ENCODE peak calls at places on chromosomes 13 and 19, in nine cellular contexts. One of them, this sample, is unnamed.

GRCh38 chr13:107208889-107209288 is 641.0 kb upstream of the ARGLU1 start:
- DNase-seq in heart left ventricle: no peak
- DNase-seq in neural progenitor cell: no peak
- DNase-seq in cardiac muscle cell: no peak
- DNase-seq in endodermal cell: no peak
- DNase-seq in breast epithelium: no peak
- DNase-seq in RWPE2: no peak
- DNase-seq in HCT116: no peak
- DNase-seq in uterus: no peak
- DNase-seq in this sample: no peak

GRCh38 chr13:73732350-73732749 is 401.9 kb downstream of the KLF12 start:
- DNase-seq in heart left ventricle: no peak
- DNase-seq in breast epithelium: no peak
- DNase-seq in cardiac muscle cell: no peak
- DNase-seq in HCT116: no peak
- DNase-seq in RWPE2: no peak
- DNase-seq in endodermal cell: no peak
- DNase-seq in uterus: no peak
- DNase-seq in neural progenitor cell: no peak
- DNase-seq in this sample: no peak

GRCh38 chr19:17294051-17294891 is 9.0 kb downstream of the ABHD8 start:
- DNase-seq in RWPE2: no peak
- DNase-seq in cardiac muscle cell: peak; percentile 22
- DNase-seq in heart left ventricle: no peak
- DNase-seq in neural progenitor cell: peak; percentile 48
- DNase-seq in breast epithelium: no peak
- DNase-seq in endodermal cell: peak; percentile 96
- DNase-seq in HCT116: no peak
- DNase-seq in uterus: no peak
- DNase-seq in this sample: peak; percentile 50

GRCh38 chr13:25827986-25828385 is 223.8 kb downstream of the SHISA2 start:
- DNase-seq in heart left ventricle: no peak
- DNase-seq in HCT116: no peak
- DNase-seq in RWPE2: no peak
- DNase-seq in neural progenitor cell: no peak
- DNase-seq in breast epithelium: no peak
- DNase-seq in cardiac muscle cell: no peak
- DNase-seq in endodermal cell: no peak
- DNase-seq in uterus: no peak
- DNase-seq in this sample: no peak

GRCh38 chr19:1026189-1027019 is at the start of gene CNN2:
- DNase-seq in HCT116: no peak
- DNase-seq in endodermal cell: peak; percentile 95
- DNase-seq in breast epithelium: peak; percentile 85
- DNase-seq in uterus: peak; percentile 85
- DNase-seq in RWPE2: no peak
- DNase-seq in neural progenitor cell: peak; percentile 94
- DNase-seq in heart left ventricle: peak; percentile 90
- DNase-seq in cardiac muscle cell: peak; percentile 95
- DNase-seq in this sample: peak; percentile 47

GRCh38 chr13:48542581-48543341 is 9.9 kb upstream of the RCBTB2 start:
- DNase-seq in heart left ventricle: peak; percentile 66
- DNase-seq in RWPE2: no peak
- DNase-seq in endodermal cell: peak; percentile 73
- DNase-seq in HCT116: no peak
- DNase-seq in uterus: peak; percentile 47
- DNase-seq in breast epithelium: peak; percentile 24
- DNase-seq in neural progenitor cell: peak; percentile 59
- DNase-seq in cardiac muscle cell: peak; percentile 74
- DNase-seq in this sample: no peak

GRCh38 chr19:48510421-48511268 is 990 bp downstream of the LMTK3 start:
- DNase-seq in HCT116: no peak
- DNase-seq in RWPE2: no peak
- DNase-seq in uterus: peak; percentile 65
- DNase-seq in breast epithelium: peak; percentile 60
- DNase-seq in cardiac muscle cell: peak; percentile 69
- DNase-seq in heart left ventricle: peak; percentile 68
- DNase-seq in neural progenitor cell: peak; percentile 87
- DNase-seq in endodermal cell: peak; percentile 91
- DNase-seq in this sample: peak; percentile 71

GRCh38 chr19:15964231-15964630 is 15.4 kb downstream of the OR10H4 start:
- DNase-seq in HCT116: no peak
- DNase-seq in endodermal cell: no peak
- DNase-seq in breast epithelium: no peak
- DNase-seq in heart left ventricle: no peak
- DNase-seq in uterus: no peak
- DNase-seq in neural progenitor cell: no peak
- DNase-seq in RWPE2: no peak
- DNase-seq in cardiac muscle cell: no peak
- DNase-seq in this sample: no peak

GRCh38 chr13:45456196-45456972 is 8.4 kb upstream of the COG3 start:
- DNase-seq in uterus: no peak
- DNase-seq in heart left ventricle: no peak
- DNase-seq in HCT116: no peak
- DNase-seq in endodermal cell: no peak
- DNase-seq in cardiac muscle cell: no peak
- DNase-seq in RWPE2: no peak
- DNase-seq in breast epithelium: no peak
- DNase-seq in neural progenitor cell: no peak
- DNase-seq in this sample: no peak

GRCh38 chr13:59643239-59643865 is 520.4 kb downstream of the DIAPH3 start:
- DNase-seq in HCT116: no peak
- DNase-seq in breast epithelium: no peak
- DNase-seq in RWPE2: no peak
- DNase-seq in heart left ventricle: no peak
- DNase-seq in uterus: no peak
- DNase-seq in endodermal cell: no peak
- DNase-seq in cardiac muscle cell: no peak
- DNase-seq in neural progenitor cell: no peak
- DNase-seq in this sample: no peak

GRCh38 chr19:54192972-54193371 is 1.9 kb downstream of the TSEN34 start:
- DNase-seq in RWPE2: no peak
- DNase-seq in endodermal cell: no peak
- DNase-seq in breast epithelium: no peak
- DNase-seq in cardiac muscle cell: no peak
- DNase-seq in neural progenitor cell: no peak
- DNase-seq in uterus: no peak
- DNase-seq in heart left ventricle: no peak
- DNase-seq in HCT116: no peak
- DNase-seq in this sample: no peak

GRCh38 chr13:111598751-111599150 is 278.3 kb downstream of the TEX29 start:
- DNase-seq in RWPE2: no peak
- DNase-seq in uterus: no peak
- DNase-seq in neural progenitor cell: no peak
- DNase-seq in heart left ventricle: no peak
- DNase-seq in HCT116: no peak
- DNase-seq in breast epithelium: no peak
- DNase-seq in cardiac muscle cell: no peak
- DNase-seq in endodermal cell: peak; percentile 19
- DNase-seq in this sample: no peak

GRCh38 chr13:99970761-99971575 is 599 bp downstream of the ZIC5 start:
- DNase-seq in RWPE2: peak; percentile 39
- DNase-seq in breast epithelium: no peak
- DNase-seq in neural progenitor cell: peak; percentile 87
- DNase-seq in uterus: no peak
- DNase-seq in endodermal cell: peak; percentile 90
- DNase-seq in heart left ventricle: no peak
- DNase-seq in cardiac muscle cell: peak; percentile 33
- DNase-seq in HCT116: no peak
- DNase-seq in this sample: no peak

GRCh38 chr19:55642153-55643002 is 1.1 kb upstream of the ZNF581 start:
- DNase-seq in breast epithelium: no peak
- DNase-seq in HCT116: no peak
- DNase-seq in uterus: no peak
- DNase-seq in RWPE2: no peak
- DNase-seq in endodermal cell: peak; percentile 69
- DNase-seq in cardiac muscle cell: peak; percentile 50
- DNase-seq in heart left ventricle: no peak
- DNase-seq in neural progenitor cell: peak; percentile 57
- DNase-seq in this sample: no peak

GRCh38 chr13:100828226-100828625 is 153.6 kb upstream of the TMTC4 start:
- DNase-seq in HCT116: no peak
- DNase-seq in heart left ventricle: no peak
- DNase-seq in cardiac muscle cell: peak; percentile 5
- DNase-seq in endodermal cell: peak; percentile 72
- DNase-seq in neural progenitor cell: peak; percentile 70
- DNase-seq in RWPE2: no peak
- DNase-seq in breast epithelium: no peak
- DNase-seq in uterus: no peak
- DNase-seq in this sample: no peak

GRCh38 chr13:20383058-20383457 is 142.6 kb downstream of the CRYL1 start:
- DNase-seq in RWPE2: no peak
- DNase-seq in HCT116: no peak
- DNase-seq in heart left ventricle: no peak
- DNase-seq in cardiac muscle cell: no peak
- DNase-seq in neural progenitor cell: no peak
- DNase-seq in endodermal cell: no peak
- DNase-seq in breast epithelium: no peak
- DNase-seq in uterus: no peak
- DNase-seq in this sample: no peak

GRCh38 chr13:31982540-31982939 is 49.0 kb upstream of the FRY start:
- DNase-seq in breast epithelium: peak; percentile 87
- DNase-seq in heart left ventricle: peak; percentile 77
- DNase-seq in uterus: no peak
- DNase-seq in neural progenitor cell: no peak
- DNase-seq in cardiac muscle cell: no peak
- DNase-seq in endodermal cell: no peak
- DNase-seq in HCT116: peak; percentile 63
- DNase-seq in RWPE2: peak; percentile 77
- DNase-seq in this sample: no peak

DNA sequence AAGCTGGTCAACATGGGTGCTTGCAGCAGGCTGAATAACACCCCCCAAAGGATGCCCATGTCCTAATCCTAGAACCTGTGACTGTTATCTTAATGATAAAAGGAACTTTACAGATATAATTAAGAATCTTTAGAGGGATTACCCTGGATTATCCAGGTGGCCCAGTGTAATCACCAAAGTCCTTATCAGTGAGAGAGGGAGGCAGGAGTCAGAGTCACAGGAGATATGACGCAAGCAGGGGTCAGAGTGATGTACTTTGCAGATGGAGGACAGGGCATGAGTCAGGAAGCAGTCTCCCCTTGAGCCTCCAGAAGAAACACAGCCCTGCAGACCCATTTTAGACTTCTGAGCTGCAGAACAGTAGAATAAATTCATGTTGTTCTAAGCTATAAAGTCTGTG is 9.8 kb downstream of the ZNF606 start:
- DNase-seq in uterus: no peak
- DNase-seq in HCT116: no peak
- DNase-seq in heart left ventricle: no peak
- DNase-seq in cardiac muscle cell: no peak
- DNase-seq in endodermal cell: no peak
- DNase-seq in RWPE2: no peak
- DNase-seq in breast epithelium: no peak
- DNase-seq in neural progenitor cell: no peak
- DNase-seq in this sample: no peak
- H3K9me3 ChIP-seq in uterus: peaks cover 26% of the 10 kb centered on the region
- H3K9me3 ChIP-seq in HCT116: no peaks in the 10 kb centered on the region
- H3K9me3 ChIP-seq in heart left ventricle: peaks cover 70% of the 10 kb centered on the region
- H3K9me3 ChIP-seq in cardiac muscle cell: no peaks in the 10 kb centered on the region
- H3K9me3 ChIP-seq in endodermal cell: peaks cover 98% of the 10 kb centered on the region
- H3K9me3 ChIP-seq in RWPE2: peaks cover 18% of the 10 kb centered on the region
- H3K9me3 ChIP-seq in breast epithelium: peaks cover 94% of the 10 kb centered on the region
- H3K9me3 ChIP-seq in neural progenitor cell: peaks cover 5% of the 10 kb centered on the region
- H3K9me3 ChIP-seq in this sample: peaks cover 68% of the 10 kb centered on the region

DNA sequence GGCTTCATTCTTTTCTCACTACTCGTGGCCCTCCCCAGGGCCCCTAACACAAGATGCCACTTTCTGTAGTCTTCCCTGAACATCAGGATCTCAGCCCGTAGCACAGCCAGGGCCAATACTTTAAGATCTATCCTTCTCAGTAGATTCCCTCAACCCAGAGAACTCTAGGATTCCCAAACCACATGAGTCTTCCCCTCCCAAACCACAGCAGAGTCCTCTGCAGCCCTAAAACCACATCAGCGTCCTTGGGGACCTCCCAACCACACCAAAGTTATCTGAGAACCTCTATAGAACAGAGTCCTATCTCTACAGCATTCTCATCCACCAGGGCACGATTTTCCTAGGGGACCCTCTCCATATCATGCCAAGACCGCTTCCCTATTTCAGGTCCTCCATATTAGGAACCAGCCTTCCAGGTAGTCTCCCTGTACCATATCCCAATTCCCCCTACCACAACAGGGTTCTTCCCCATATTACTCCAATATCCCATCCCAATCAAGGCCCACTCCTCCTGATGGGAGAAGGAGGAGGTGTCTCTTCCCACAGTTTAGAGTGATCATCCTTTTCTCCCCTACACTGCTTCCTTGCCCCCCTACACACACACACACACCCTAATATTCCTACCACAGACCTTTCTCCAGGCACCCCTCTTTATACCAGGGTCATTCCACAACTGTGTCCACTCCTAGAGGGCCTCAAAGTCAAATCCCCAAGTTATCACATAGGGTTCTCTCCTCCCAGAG is 1.4 kb downstream of the DYRK1B start:
- DNase-seq in endodermal cell: no peak
- DNase-seq in breast epithelium: no peak
- DNase-seq in HCT116: no peak
- DNase-seq in heart left ventricle: no peak
- DNase-seq in neural progenitor cell: no peak
- DNase-seq in cardiac muscle cell: no peak
- DNase-seq in RWPE2: peak; percentile 7
- DNase-seq in uterus: no peak
- DNase-seq in this sample: no peak
- H3K27ac ChIP-seq in endodermal cell: peak overlapping the region; percentile 100
- H3K27ac ChIP-seq in breast epithelium: peak overlapping the region; percentile 95
- H3K27ac ChIP-seq in HCT116: no peak overlapping the region
- H3K27ac ChIP-seq in heart left ventricle: peak overlapping the region; percentile 97
- H3K27ac ChIP-seq in neural progenitor cell: no peak overlapping the region
- H3K27ac ChIP-seq in cardiac muscle cell: peak overlapping the region; percentile 84
- H3K27ac ChIP-seq in RWPE2: peak overlapping the region; percentile 52
- H3K27ac ChIP-seq in uterus: peak overlapping the region; percentile 89
- H3K27ac ChIP-seq in this sample: peak overlapping the region; percentile 96

GRCh38 chr19:50667759-50668231 is 18.6 kb downstream of the C19orf81 start:
- DNase-seq in RWPE2: no peak
- DNase-seq in neural progenitor cell: no peak
- DNase-seq in uterus: no peak
- DNase-seq in breast epithelium: no peak
- DNase-seq in cardiac muscle cell: no peak
- DNase-seq in endodermal cell: peak; percentile 63
- DNase-seq in heart left ventricle: no peak
- DNase-seq in HCT116: no peak
- DNase-seq in this sample: no peak
- H3K27me3 ChIP-seq in RWPE2: peaks cover 68% of the 10 kb centered on the region
- H3K27me3 ChIP-seq in neural progenitor cell: peaks cover 66% of the 10 kb centered on the region
- H3K27me3 ChIP-seq in uterus: peaks cover 10% of the 10 kb centered on the region
- H3K27me3 ChIP-seq in breast epithelium: peaks cover 52% of the 10 kb centered on the region
- H3K27me3 ChIP-seq in cardiac muscle cell: peaks cover 66% of the 10 kb centered on the region
- H3K27me3 ChIP-seq in endodermal cell: peaks cover 31% of the 10 kb centered on the region
- H3K27me3 ChIP-seq in heart left ventricle: peaks cover 41% of the 10 kb centered on the region
- H3K27me3 ChIP-seq in HCT116: no peaks in the 10 kb centered on the region
- H3K27me3 ChIP-seq in this sample: peaks cover 74% of the 10 kb centered on the region

DNA sequence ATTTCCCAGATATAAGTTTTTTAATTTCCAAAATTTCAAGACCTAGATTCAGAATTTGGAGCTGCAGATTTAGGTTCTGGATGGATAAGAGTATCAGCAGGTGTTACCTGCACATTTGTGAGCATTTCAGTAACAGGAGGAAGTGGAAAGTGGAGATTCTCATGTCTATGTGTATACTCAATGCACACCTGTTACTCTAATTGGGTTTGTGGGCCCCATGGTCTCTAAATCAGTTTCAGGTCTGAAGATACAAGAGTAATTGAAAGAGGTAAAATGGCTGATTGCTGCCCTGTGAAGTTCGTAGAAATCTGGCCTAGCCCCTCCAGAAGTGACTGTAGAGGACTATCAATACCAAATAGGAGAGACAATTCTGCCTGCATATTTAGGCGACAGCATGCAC is 13.9 kb downstream of the ZNF675 start:
- DNase-seq in uterus: no peak
- DNase-seq in endodermal cell: no peak
- DNase-seq in RWPE2: no peak
- DNase-seq in neural progenitor cell: no peak
- DNase-seq in breast epithelium: no peak
- DNase-seq in HCT116: no peak
- DNase-seq in cardiac muscle cell: no peak
- DNase-seq in heart left ventricle: no peak
- DNase-seq in this sample: no peak
- H3K9me3 ChIP-seq in uterus: no peaks in the 10 kb centered on the region
- H3K9me3 ChIP-seq in endodermal cell: peaks cover 41% of the 10 kb centered on the region
- H3K9me3 ChIP-seq in RWPE2: peaks cover 18% of the 10 kb centered on the region
- H3K9me3 ChIP-seq in neural progenitor cell: peaks cover 5% of the 10 kb centered on the region
- H3K9me3 ChIP-seq in breast epithelium: peaks cover 5% of the 10 kb centered on the region
- H3K9me3 ChIP-seq in HCT116: peaks cover 8% of the 10 kb centered on the region
- H3K9me3 ChIP-seq in cardiac muscle cell: no peaks in the 10 kb centered on the region
- H3K9me3 ChIP-seq in heart left ventricle: no peaks in the 10 kb centered on the region
- H3K9me3 ChIP-seq in this sample: peaks cover 45% of the 10 kb centered on the region